ENCODE peak calls at places on chromosomes 11 and 22, in seven cellular contexts. One of them, this sample, is unnamed.

GRCh38 chr22:44019416-44019815 is 4.7 kb upstream of the PARVB start:
- DNase-seq in cardiac muscle cell: no peak
- DNase-seq in left colon: no peak
- DNase-seq in A172: no peak
- DNase-seq in GM04504: no peak
- DNase-seq in AG04449: no peak
- DNase-seq in GM12865: no peak
- DNase-seq in this sample: no peak

GRCh38 chr11:46360878-46361277 is 13.6 kb downstream of the DGKZ start:
- DNase-seq in left colon: no peak
- DNase-seq in GM04504: no peak
- DNase-seq in A172: no peak
- DNase-seq in AG04449: no peak
- DNase-seq in GM12865: no peak
- DNase-seq in cardiac muscle cell: no peak
- DNase-seq in this sample: no peak

GRCh38 chr22:22901578-22902218 is 14.1 kb downstream of the IGLL5 start:
- DNase-seq in GM04504: no peak
- DNase-seq in AG04449: no peak
- DNase-seq in GM12865: no peak
- DNase-seq in cardiac muscle cell: no peak
- DNase-seq in A172: no peak
- DNase-seq in left colon: no peak
- DNase-seq in this sample: no peak

GRCh38 chr11:64996710-64997380 is at the start of gene BATF2:
- DNase-seq in AG04449: no peak
- DNase-seq in GM04504: peak; percentile 63
- DNase-seq in cardiac muscle cell: peak; percentile 83
- DNase-seq in A172: peak; percentile 79
- DNase-seq in GM12865: no peak
- DNase-seq in left colon: peak; percentile 91
- DNase-seq in this sample: peak; percentile 57

GRCh38 chr22:30433773-30434172 is 8.2 kb downstream of the MTFP1 start:
- DNase-seq in GM04504: no peak
- DNase-seq in GM12865: no peak
- DNase-seq in A172: no peak
- DNase-seq in AG04449: no peak
- DNase-seq in cardiac muscle cell: no peak
- DNase-seq in left colon: no peak
- DNase-seq in this sample: no peak

GRCh38 chr11:79167510-79168188 is 273.2 kb downstream of the TENM4 start:
- DNase-seq in left colon: no peak
- DNase-seq in GM12865: no peak
- DNase-seq in cardiac muscle cell: no peak
- DNase-seq in A172: no peak
- DNase-seq in AG04449: no peak
- DNase-seq in GM04504: no peak
- DNase-seq in this sample: no peak

GRCh38 chr11:95231126-95231880 is at the start of gene SESN3:
- DNase-seq in cardiac muscle cell: peak; percentile 100
- DNase-seq in GM04504: peak; percentile 92
- DNase-seq in GM12865: peak; percentile 97
- DNase-seq in A172: peak; percentile 79
- DNase-seq in left colon: peak; percentile 99
- DNase-seq in AG04449: peak; percentile 97
- DNase-seq in this sample: peak; percentile 99

GRCh38 chr11:15148181-15148580 is 33.5 kb downstream of the INSC start:
- DNase-seq in GM04504: no peak
- DNase-seq in left colon: no peak
- DNase-seq in GM12865: no peak
- DNase-seq in A172: no peak
- DNase-seq in AG04449: no peak
- DNase-seq in cardiac muscle cell: no peak
- DNase-seq in this sample: no peak

GRCh38 chr11:16781821-16782220 is 43.4 kb downstream of the C11orf58 start:
- DNase-seq in AG04449: no peak
- DNase-seq in A172: no peak
- DNase-seq in GM12865: no peak
- DNase-seq in left colon: no peak
- DNase-seq in GM04504: no peak
- DNase-seq in cardiac muscle cell: no peak
- DNase-seq in this sample: no peak

GRCh38 chr11:134414036-134414731 is 2.1 kb upstream of the B3GAT1 start:
- DNase-seq in AG04449: no peak
- DNase-seq in GM04504: no peak
- DNase-seq in left colon: no peak
- DNase-seq in cardiac muscle cell: no peak
- DNase-seq in GM12865: no peak
- DNase-seq in A172: no peak
- DNase-seq in this sample: no peak

GRCh38 chr11:120134106-120134930 is 3.6 kb downstream of the TRIM29 start:
- DNase-seq in cardiac muscle cell: no peak
- DNase-seq in GM04504: no peak
- DNase-seq in A172: no peak
- DNase-seq in left colon: no peak
- DNase-seq in AG04449: no peak
- DNase-seq in GM12865: no peak
- DNase-seq in this sample: no peak

GRCh38 chr22:35517207-35517606 is 23.4 kb upstream of the RASD2 start:
- DNase-seq in GM12865: no peak
- DNase-seq in A172: no peak
- DNase-seq in left colon: no peak
- DNase-seq in GM04504: no peak
- DNase-seq in cardiac muscle cell: no peak
- DNase-seq in AG04449: no peak
- DNase-seq in this sample: no peak

GRCh38 chr11:110076388-110076965 is 16.7 kb upstream of the ZC3H12C start:
- DNase-seq in A172: peak; percentile 47
- DNase-seq in GM12865: no peak
- DNase-seq in cardiac muscle cell: no peak
- DNase-seq in left colon: peak; percentile 74
- DNase-seq in AG04449: no peak
- DNase-seq in GM04504: peak; percentile 32
- DNase-seq in this sample: no peak

GRCh38 chr22:47781427-47782111 is 1019.1 kb downstream of the TBC1D22A start:
- DNase-seq in GM04504: no peak
- DNase-seq in cardiac muscle cell: no peak
- DNase-seq in GM12865: no peak
- DNase-seq in A172: no peak
- DNase-seq in left colon: peak; percentile 5
- DNase-seq in AG04449: no peak
- DNase-seq in this sample: no peak

GRCh38 chr11:130001491-130002351 is 914 bp downstream of the PRDM10 start:
- DNase-seq in left colon: no peak
- DNase-seq in cardiac muscle cell: peak; percentile 29
- DNase-seq in AG04449: no peak
- DNase-seq in GM04504: no peak
- DNase-seq in A172: no peak
- DNase-seq in GM12865: peak; percentile 43
- DNase-seq in this sample: peak; percentile 12

GRCh38 chr11:60169264-60169915 is 13.5 kb downstream of the MS4A6A start:
- DNase-seq in cardiac muscle cell: peak; percentile 43
- DNase-seq in GM04504: no peak
- DNase-seq in A172: peak; percentile 87
- DNase-seq in GM12865: peak; percentile 54
- DNase-seq in AG04449: no peak
- DNase-seq in left colon: no peak
- DNase-seq in this sample: peak; percentile 2

GRCh38 chr22:48594016-48594756 is 1233.5 kb downstream of the BRD1 start:
- DNase-seq in cardiac muscle cell: no peak
- DNase-seq in GM04504: no peak
- DNase-seq in left colon: no peak
- DNase-seq in GM12865: no peak
- DNase-seq in A172: no peak
- DNase-seq in AG04449: no peak
- DNase-seq in this sample: no peak

GRCh38 chr11:75270896-75271415 is 30.4 kb downstream of the TPBGL start:
- DNase-seq in GM04504: no peak
- DNase-seq in GM12865: peak; percentile 37
- DNase-seq in AG04449: no peak
- DNase-seq in A172: no peak
- DNase-seq in cardiac muscle cell: no peak
- DNase-seq in left colon: peak; percentile 17
- DNase-seq in this sample: no peak

GRCh38 chr11:32385998-32386397 is 49.3 kb downstream of the WT1 start:
- DNase-seq in left colon: no peak
- DNase-seq in A172: peak; percentile 84
- DNase-seq in GM12865: no peak
- DNase-seq in AG04449: no peak
- DNase-seq in GM04504: no peak
- DNase-seq in cardiac muscle cell: peak; percentile 77
- DNase-seq in this sample: peak; percentile 24

GRCh38 chr22:37804502-37804885 is 3.2 kb upstream of the GCAT start:
- DNase-seq in left colon: no peak
- DNase-seq in GM12865: no peak
- DNase-seq in GM04504: no peak
- DNase-seq in cardiac muscle cell: no peak
- DNase-seq in A172: no peak
- DNase-seq in AG04449: no peak
- DNase-seq in this sample: no peak

GRCh38 chr22:24503137-24503850 is 8.2 kb downstream of the UPB1 start:
- DNase-seq in GM04504: no peak
- DNase-seq in A172: peak; percentile 53
- DNase-seq in left colon: no peak
- DNase-seq in AG04449: no peak
- DNase-seq in cardiac muscle cell: peak; percentile 71
- DNase-seq in GM12865: peak; percentile 86
- DNase-seq in this sample: peak; percentile 68

GRCh38 chr22:28435271-28435825 is 244.3 kb downstream of the TTC28 start:
- DNase-seq in cardiac muscle cell: no peak
- DNase-seq in GM12865: no peak
- DNase-seq in GM04504: no peak
- DNase-seq in A172: no peak
- DNase-seq in left colon: no peak
- DNase-seq in AG04449: no peak
- DNase-seq in this sample: no peak

GRCh38 chr22:36625102-36625501 is 78.5 kb downstream of the CACNG2 start:
- DNase-seq in cardiac muscle cell: no peak
- DNase-seq in left colon: no peak
- DNase-seq in A172: no peak
- DNase-seq in GM04504: no peak
- DNase-seq in AG04449: no peak
- DNase-seq in GM12865: no peak
- DNase-seq in this sample: no peak

GRCh38 chr11:76152741-76153608 is 53.3 kb downstream of the WNT11 start:
- DNase-seq in GM04504: no peak
- DNase-seq in A172: no peak
- DNase-seq in left colon: no peak
- DNase-seq in AG04449: no peak
- DNase-seq in cardiac muscle cell: no peak
- DNase-seq in GM12865: peak; percentile 72
- DNase-seq in this sample: no peak

GRCh38 chr11:70525006-70525405 is 126.7 kb downstream of the CTTN start:
- DNase-seq in GM04504: no peak
- DNase-seq in left colon: no peak
- DNase-seq in GM12865: no peak
- DNase-seq in cardiac muscle cell: no peak
- DNase-seq in AG04449: no peak
- DNase-seq in A172: no peak
- DNase-seq in this sample: no peak

GRCh38 chr11:74989269-74989655 is 529 bp downstream of the NEU3 start:
- DNase-seq in A172: peak; percentile 27
- DNase-seq in GM04504: no peak
- DNase-seq in AG04449: no peak
- DNase-seq in cardiac muscle cell: no peak
- DNase-seq in left colon: no peak
- DNase-seq in GM12865: peak; percentile 40
- DNase-seq in this sample: peak; percentile 2

GRCh38 chr22:25228822-25229221 is 9.4 kb downstream of the CRYBB2 start:
- DNase-seq in cardiac muscle cell: no peak
- DNase-seq in GM12865: no peak
- DNase-seq in GM04504: no peak
- DNase-seq in A172: no peak
- DNase-seq in left colon: no peak
- DNase-seq in AG04449: no peak
- DNase-seq in this sample: no peak

GRCh38 chr22:39176067-39176621 is 23.7 kb upstream of the CBX7 start:
- DNase-seq in A172: peak; percentile 82
- DNase-seq in cardiac muscle cell: peak; percentile 88
- DNase-seq in left colon: no peak
- DNase-seq in GM12865: no peak
- DNase-seq in AG04449: no peak
- DNase-seq in GM04504: no peak
- DNase-seq in this sample: peak; percentile 39

GRCh38 chr11:78957481-78958245 is 383.0 kb upstream of the NARS2 start:
- DNase-seq in left colon: no peak
- DNase-seq in cardiac muscle cell: no peak
- DNase-seq in A172: peak; percentile 5
- DNase-seq in GM04504: no peak
- DNase-seq in GM12865: no peak
- DNase-seq in AG04449: no peak
- DNase-seq in this sample: no peak

GRCh38 chr11:36372101-36372767 is 76.1 kb downstream of the PRR5L start:
- DNase-seq in cardiac muscle cell: peak; percentile 96
- DNase-seq in GM12865: no peak
- DNase-seq in A172: no peak
- DNase-seq in GM04504: peak; percentile 63
- DNase-seq in AG04449: no peak
- DNase-seq in left colon: no peak
- DNase-seq in this sample: peak; percentile 49

GRCh38 chr11:114314096-114314495 is 17.9 kb downstream of the NNMT start:
- DNase-seq in GM12865: no peak
- DNase-seq in cardiac muscle cell: no peak
- DNase-seq in left colon: no peak
- DNase-seq in AG04449: no peak
- DNase-seq in A172: no peak
- DNase-seq in GM04504: no peak
- DNase-seq in this sample: no peak

GRCh38 chr11:2768471-2769408 is 68.9 kb upstream of the KCNQ1OT1 start:
- DNase-seq in left colon: no peak
- DNase-seq in cardiac muscle cell: peak; percentile 37
- DNase-seq in A172: peak; percentile 94
- DNase-seq in AG04449: peak; percentile 23
- DNase-seq in GM12865: no peak
- DNase-seq in GM04504: peak; percentile 53
- DNase-seq in this sample: peak; percentile 83

This sample was measured in brain microvascular endothelial cell.